ENCODE peak calls at places on chromosomes 5 and 9, in ten cellular contexts. O is stomach, J is sigmoid colon, M is upper lobe of left lung, R is tibial nerve, Y is SK-N-SH, W is ovary, H is HepG2, Z is transverse colon, I is K562. C is an unnamed sample.

GRCh38 chr5:177509361-177509951 is at the start of gene DOK3:
- DNase-seq in M (peak; percentile 89), R (no peak), I (peak; percentile 59), W (no peak), Z (peak; percentile 67), Y (no peak), O (peak; percentile 41), H (no peak), J (no peak), C (no peak)

GRCh38 chr9:21974230-21974541 is 20.0 kb downstream of the CDKN2A start:
- DNase-seq in I (no peak), W (no peak), Y (no peak), H (no peak), R (no peak), Z (no peak), O (no peak), J (no peak), M (no peak), C (no peak)

GRCh38 chr5:132365213-132365612 is 4.3 kb upstream of the SLC22A5 start:
- DNase-seq in W (no peak), M (no peak), Y (no peak), J (no peak), R (no peak), H (peak; percentile 54), O (no peak), I (peak; percentile 56), Z (no peak), C (no peak)

GRCh38 chr5:124743534-124744169 is 2.8 kb downstream of the ZNF608 start:
- DNase-seq in W (no peak), H (no peak), Z (peak; percentile 59), J (no peak), R (no peak), I (no peak), O (no peak), M (no peak), Y (no peak), C (no peak)

GRCh38 chr5:141402553-141403328 is at the start of gene PCDHGA9:
- DNase-seq in J (no peak), Y (peak; percentile 53), R (no peak), W (peak; percentile 28), H (no peak), I (peak; percentile 34), M (peak; percentile 77), Z (no peak), O (no peak), C (no peak)

GRCh38 chr5:76422742-76423141 is 19.7 kb downstream of the IQGAP2 start:
- DNase-seq in W (no peak), J (no peak), Z (no peak), M (no peak), I (no peak), H (no peak), O (no peak), R (no peak), Y (no peak), C (no peak)

GRCh38 chr9:88991066-88992030 is at the start of gene S1PR3:
- DNase-seq in M (peak; percentile 90), O (peak; percentile 64), Z (peak; percentile 31), I (peak; percentile 69), H (no peak), Y (peak; percentile 94), W (peak; percentile 37), J (peak; percentile 83), R (peak; percentile 29), C (peak; percentile 75)

GRCh38 chr5:115418788-115419187 is 122.3 kb upstream of the CCDC112 start:
- DNase-seq in R (no peak), I (no peak), J (no peak), O (no peak), M (no peak), W (no peak), H (no peak), Y (no peak), Z (peak; percentile 39), C (no peak)

GRCh38 chr5:106374956-106375355 is 1295.8 kb downstream of the EFNA5 start:
- DNase-seq in M (no peak), Y (no peak), R (no peak), W (no peak), H (no peak), I (no peak), O (no peak), J (no peak), Z (no peak), C (no peak)

DNA sequence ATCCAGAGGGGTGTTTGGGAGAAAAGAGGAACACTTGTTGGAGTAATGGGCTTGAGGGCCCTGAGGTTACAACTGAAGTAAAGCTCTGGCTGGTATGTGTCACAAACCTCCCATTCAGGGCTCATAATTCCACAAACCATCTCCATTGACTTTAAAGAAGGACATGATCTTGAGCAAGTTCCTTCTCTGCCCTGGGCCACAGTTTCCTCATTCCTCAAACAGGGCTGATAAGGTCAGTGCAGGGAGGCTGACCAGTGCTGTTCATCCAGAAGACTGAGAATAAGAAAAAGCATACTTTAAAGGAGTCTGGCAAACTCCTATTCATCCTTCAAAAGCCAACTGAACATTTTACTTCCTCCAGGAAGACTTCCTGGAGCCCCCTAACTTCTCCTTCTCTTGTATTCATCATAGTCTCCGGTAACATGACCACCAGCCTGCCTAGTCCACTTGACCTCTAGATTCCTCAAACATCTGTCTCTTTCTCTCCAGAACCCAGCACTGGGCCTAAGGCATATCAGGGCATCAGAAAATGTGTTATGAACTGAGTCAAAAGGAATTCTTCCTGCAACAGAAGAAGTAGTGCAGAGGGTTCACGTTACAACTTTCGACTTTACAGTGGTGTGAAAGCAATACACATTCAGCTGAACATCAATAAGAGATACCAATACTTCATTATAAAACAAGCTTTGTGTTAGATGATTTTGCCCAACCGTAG is 20.7 kb upstream of the PTPN3 start:
- DNase-seq in O (peak; percentile 44), Y (no peak), H (no peak), R (no peak), W (no peak), I (no peak), J (no peak), M (no peak), Z (no peak), C (no peak)
- TF ChIP-seq CTCF in O (no peak), Y (no peak), H (no peak), R (no peak), W (no peak), I (no peak), J (no peak), M (no peak), Z (no peak), C (no peak)

DNA sequence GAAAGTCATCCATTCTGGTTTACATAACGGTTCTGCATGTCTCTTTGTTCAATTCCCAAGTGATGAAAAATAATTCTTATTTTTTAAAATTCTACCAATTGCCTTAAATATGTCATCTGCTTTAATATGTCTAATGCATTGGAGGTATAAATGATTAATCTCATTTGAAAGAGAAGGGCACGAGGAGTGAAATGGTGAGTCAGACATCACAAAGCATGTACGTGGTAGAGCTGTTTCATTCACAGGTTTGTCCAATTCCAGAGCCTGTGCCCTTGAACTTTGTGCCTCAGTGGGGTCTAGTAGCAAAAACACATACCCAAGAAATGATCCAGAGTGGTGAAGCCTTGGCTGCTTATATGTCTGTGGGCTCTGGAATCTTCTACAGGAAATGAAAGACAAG is 84.5 kb downstream of the ZNF462 start:
- DNase-seq in I (no peak), R (no peak), M (no peak), Y (no peak), W (no peak), H (no peak), Z (no peak), O (no peak), J (no peak), C (no peak)
- H3K36me3 ChIP-seq in I (no peaks in the 10 kb centered on the region), R (no peaks in the 10 kb centered on the region), M (no peaks in the 10 kb centered on the region), Y (peaks cover 41% of the 10 kb centered on the region), W (no peaks in the 10 kb centered on the region), H (no peaks in the 10 kb centered on the region), Z (no peaks in the 10 kb centered on the region), O (no peaks in the 10 kb centered on the region), J (no peaks in the 10 kb centered on the region), C (peaks cover 17% of the 10 kb centered on the region)

GRCh38 chr9:70488793-70489105 is 74.3 kb upstream of the KLF9 start:
- DNase-seq in R (peak; percentile 74), H (no peak), Z (no peak), O (no peak), W (no peak), Y (no peak), J (no peak), I (no peak), M (no peak), C (no peak)
- TF ChIP-seq EP300 in R (peak; percentile 7), H (no peak), Z (no peak), O (no peak), W (no peak), Y (no peak), J (no peak), I (no peak), M (no peak), C (no peak)

DNA sequence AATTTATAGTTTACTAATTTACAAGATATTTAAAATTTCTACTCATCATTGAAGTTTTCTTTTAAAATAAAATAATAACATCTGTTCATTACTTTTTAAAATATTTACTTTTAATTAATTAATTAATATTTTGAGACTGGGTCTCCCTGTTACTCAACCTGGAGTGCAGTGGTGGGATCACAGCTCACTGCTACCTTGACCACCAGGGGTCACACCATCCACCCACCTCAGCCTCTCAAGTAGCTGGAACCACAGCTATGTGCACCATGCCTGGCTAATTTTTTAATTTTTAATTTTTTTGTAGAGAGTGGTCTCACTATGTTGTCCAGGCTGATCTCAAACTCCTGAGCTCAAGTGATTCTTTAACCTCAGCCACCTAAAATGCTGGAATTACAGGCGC is 1013.6 kb downstream of the CDH9 start:
- DNase-seq in O (no peak), M (no peak), Z (no peak), H (peak; percentile 5), R (no peak), Y (peak; percentile 7), I (no peak), W (no peak), J (no peak), C (no peak)
- TF ChIP-seq CTCF in O (no peak), M (no peak), Z (no peak), H (peak; percentile 24), R (no peak), Y (no peak), I (no peak), W (no peak), J (no peak), C (no peak)